ENCODE peak calls at places on chromosomes 6 and 20, in five cellular contexts. O, N, S, Z and T are unnamed samples.

GRCh38 chr6:79604583-79605037 is 26.5 kb upstream of the SH3BGRL2 start:
- DNase-seq in S (no peak), O (no peak), N (no peak), Z (no peak), T (no peak)

GRCh38 chr20:11267131-11267761 is 593.4 kb upstream of the JAG1 start:
- DNase-seq in Z (no peak), N (no peak), O (peak; percentile 70), S (no peak), T (no peak)

GRCh38 chr6:166777096-166777630 is 150.1 kb upstream of the RPS6KA2 start:
- DNase-seq in N (no peak), Z (no peak), O (no peak), S (no peak), T (no peak)

GRCh38 chr20:2023151-2023550 is 29.3 kb upstream of the PDYN start:
- DNase-seq in Z (no peak), O (no peak), N (no peak), S (no peak), T (no peak)

GRCh38 chr6:113031591-113031990 is 684.5 kb downstream of the RFPL4B start:
- DNase-seq in O (no peak), N (no peak), Z (no peak), S (no peak), T (no peak)

GRCh38 chr6:153816306-153816845 is 222.7 kb upstream of the OPRM1 start:
- DNase-seq in N (no peak), S (no peak), Z (no peak), O (no peak), T (no peak)

GRCh38 chr6:128493877-128494276 is 26.5 kb downstream of the PTPRK start:
- DNase-seq in N (no peak), Z (no peak), O (no peak), S (no peak), T (no peak)

GRCh38 chr6:84193140-84193708 is 34.2 kb downstream of the CEP162 start:
- DNase-seq in N (no peak), S (no peak), Z (no peak), O (no peak), T (no peak)

GRCh38 chr6:30326446-30327231 is at the start of gene TRIM39:
- DNase-seq in N (peak; percentile 99), Z (peak; percentile 90), S (peak; percentile 80), O (peak; percentile 93), T (peak; percentile 60)

GRCh38 chr6:88982720-88983119 is 19.3 kb upstream of the RNGTT start:
- DNase-seq in Z (no peak), O (peak; percentile 91), S (no peak), N (no peak), T (no peak)

GRCh38 chr20:63035284-63036185 is 28.8 kb upstream of the BHLHE23 start:
- DNase-seq in S (no peak), N (peak; percentile 73), Z (no peak), O (no peak), T (no peak)

GRCh38 chr6:117072781-117073180 is 192.6 kb upstream of the VGLL2 start:
- DNase-seq in O (no peak), N (no peak), Z (no peak), S (peak; percentile 23), T (no peak)

GRCh38 chr20:24647713-24648112 is 178.3 kb downstream of the SYNDIG1 start:
- DNase-seq in N (peak; percentile 6), O (no peak), S (no peak), Z (no peak), T (no peak)

GRCh38 chr6:143160439-143161220 is 99.9 kb downstream of the AIG1 start:
- DNase-seq in S (no peak), N (no peak), Z (no peak), O (no peak), T (no peak)

GRCh38 chr6:137371634-137372016 is 122.6 kb downstream of the OLIG3 start:
- DNase-seq in S (no peak), Z (no peak), O (no peak), N (no peak), T (no peak)

GRCh38 chr6:15586528-15586927 is 76.3 kb downstream of the DTNBP1 start:
- DNase-seq in N (no peak), Z (no peak), S (no peak), O (no peak), T (no peak)

GRCh38 chr6:151992091-151992490 is 184.6 kb downstream of the ESR1 start:
- DNase-seq in S (no peak), Z (no peak), O (no peak), N (no peak), T (no peak)

GRCh38 chr6:33772114-33772830 is 16.7 kb downstream of the LEMD2 start:
- DNase-seq in N (no peak), S (no peak), Z (no peak), O (no peak), T (no peak)

GRCh38 chr20:46222521-46223007 is 85.7 kb downstream of the CDH22 start:
- DNase-seq in S (no peak), Z (no peak), N (no peak), O (no peak), T (no peak)

GRCh38 chr6:163415176-163415619 is 680 bp downstream of the QKI start:
- DNase-seq in Z (peak; percentile 52), S (no peak), N (peak; percentile 91), O (no peak), T (no peak)

GRCh38 chr6:132322398-132322797 is 78.9 kb downstream of the MOXD1 start:
- DNase-seq in O (no peak), S (no peak), Z (no peak), N (no peak), T (no peak)

GRCh38 chr6:113219783-113220182 is 637.4 kb upstream of the MARCKS start:
- DNase-seq in N (no peak), S (no peak), Z (no peak), O (no peak), T (no peak)

GRCh38 chr6:20572940-20573339 is 38.7 kb downstream of the CDKAL1 start:
- DNase-seq in Z (no peak), O (no peak), S (no peak), N (no peak), T (no peak)

GRCh38 chr6:26230336-26230735 is 134.7 kb upstream of the BTN3A2 start:
- DNase-seq in S (no peak), N (no peak), Z (no peak), O (no peak), T (no peak)

GRCh38 chr20:1524004-1524403 is 32.8 kb upstream of the SIRPB2 start:
- DNase-seq in O (no peak), S (no peak), N (no peak), Z (no peak), T (no peak)

GRCh38 chr6:41723178-41723935 is 12.1 kb downstream of the TFEB start:
- DNase-seq in Z (peak; percentile 76), N (peak; percentile 96), O (peak; percentile 90), S (peak; percentile 25), T (peak; percentile 40)

GRCh38 chr20:39893013-39893685 is 795.9 kb downstream of the MAFB start:
- DNase-seq in Z (no peak), N (no peak), O (no peak), S (no peak), T (no peak)

GRCh38 chr20:63121749-63122405 is 94.1 kb downstream of the YTHDF1 start:
- DNase-seq in O (no peak), S (peak; percentile 0), N (peak; percentile 35), Z (no peak), T (no peak)

GRCh38 chr6:112007805-112008204 is 46.1 kb upstream of the CCN6 start:
- DNase-seq in S (no peak), O (no peak), Z (no peak), N (no peak), T (no peak)

GRCh38 chr6:112013051-112013450 is 40.9 kb upstream of the CCN6 start:
- DNase-seq in Z (no peak), O (no peak), S (no peak), N (no peak), T (no peak)

GRCh38 chr6:112008482-112008881 is 45.4 kb upstream of the CCN6 start:
- DNase-seq in S (no peak), N (no peak), O (no peak), Z (no peak), T (no peak)

GRCh38 chr6:112007254-112007653 is 46.6 kb upstream of the CCN6 start:
- DNase-seq in Z (no peak), O (no peak), S (no peak), N (no peak), T (no peak)

GRCh38 chr6:112010328-112010727 is 43.6 kb upstream of the CCN6 start:
- DNase-seq in S (no peak), O (no peak), Z (no peak), N (no peak), T (no peak)
- TF ChIP-seq CTCF in S (no peak), O (no peak), Z (no peak), N (no peak), T (no peak)

GRCh38 chr6:110520188-110520956 is 44.0 kb upstream of the SLC22A16 start:
- DNase-seq in N (no peak), O (no peak), S (no peak), Z (no peak), T (no peak)

GRCh38 chr6:110520992-110521543 is 44.7 kb upstream of the SLC22A16 start:
- DNase-seq in Z (no peak), S (no peak), N (no peak), O (no peak), T (no peak)

GRCh38 chr6:110517601-110518280 is 41.3 kb upstream of the SLC22A16 start:
- DNase-seq in O (no peak), Z (no peak), N (no peak), S (no peak), T (no peak)

GRCh38 chr6:110517034-110517433 is 40.6 kb upstream of the SLC22A16 start:
- DNase-seq in O (no peak), Z (no peak), N (no peak), S (no peak), T (no peak)

GRCh38 chr6:110518281-110518623 is 41.8 kb upstream of the SLC22A16 start:
- DNase-seq in Z (no peak), S (no peak), N (no peak), O (no peak), T (no peak)
- TF ChIP-seq CTCF in Z (no peak), S (peak; percentile 43), N (no peak), O (no peak), T (no peak)

GRCh38 chr6:73985891-73986290 is 289.9 kb downstream of the CD109 start:
- DNase-seq in O (no peak), Z (no peak), S (no peak), N (no peak), T (no peak)
- TF ChIP-seq CTCF in O (no peak), Z (no peak), S (no peak), N (no peak), T (no peak)

GRCh38 chr20:221258-221830 is 5.7 kb upstream of the DEFB129 start:
- DNase-seq in Z (no peak), S (no peak), O (no peak), N (no peak), T (no peak)
- TF ChIP-seq CTCF in Z (no peak), S (no peak), O (no peak), N (no peak), T (no peak)

GRCh38 chr6:158153576-158153975 is 14.5 kb downstream of the SERAC1 start:
- DNase-seq in Z (no peak), O (no peak), N (no peak), S (no peak), T (no peak)
- TF ChIP-seq CTCF in Z (no peak), O (no peak), N (no peak), S (no peak), T (no peak)

GRCh38 chr6:13120483-13121482 is 207.6 kb downstream of the TBC1D7 start:
- DNase-seq in N (no peak), S (no peak), Z (no peak), O (no peak), T (no peak)
- TF ChIP-seq CTCF in N (no peak), S (no peak), Z (no peak), O (no peak), T (no peak)